ENCODE peak calls at places on chromosome 16, in ten cellular contexts. One of them, this sample, is unnamed. For H3K9me3, the result is how much of the 10 kb centered on the place peaks cover.

GRCh38 chr16:12535535-12536411 is 267.9 kb downstream of the CPPED1 start:
- DNase-seq in cardiac muscle cell: peak
- DNase-seq in spleen: no peak
- DNase-seq in thoracic aorta: no peak
- DNase-seq in ascending aorta: no peak
- DNase-seq in IMR-90: no peak
- DNase-seq in testis: no peak
- DNase-seq in ovary: no peak
- DNase-seq in T-helper 17 cell: no peak
- DNase-seq in AG04450: no peak
- DNase-seq in this sample: no peak

GRCh38 chr16:77618011-77618410 is 104.3 kb upstream of the NUDT7 start:
- DNase-seq in ovary: no peak
- DNase-seq in AG04450: no peak
- DNase-seq in IMR-90: no peak
- DNase-seq in thoracic aorta: no peak
- DNase-seq in cardiac muscle cell: peak
- DNase-seq in testis: no peak
- DNase-seq in T-helper 17 cell: no peak
- DNase-seq in ascending aorta: no peak
- DNase-seq in spleen: no peak
- DNase-seq in this sample: no peak

GRCh38 chr16:10607157-10607556 is 26.8 kb upstream of the EMP2 start:
- DNase-seq in ovary: no peak
- DNase-seq in thoracic aorta: no peak
- DNase-seq in cardiac muscle cell: no peak
- DNase-seq in ascending aorta: no peak
- DNase-seq in T-helper 17 cell: no peak
- DNase-seq in IMR-90: no peak
- DNase-seq in AG04450: no peak
- DNase-seq in testis: no peak
- DNase-seq in spleen: no peak
- DNase-seq in this sample: no peak

GRCh38 chr16:56245197-56245596 is 53.9 kb downstream of the GNAO1 start:
- DNase-seq in AG04450: no peak
- DNase-seq in cardiac muscle cell: no peak
- DNase-seq in spleen: no peak
- DNase-seq in testis: no peak
- DNase-seq in thoracic aorta: no peak
- DNase-seq in ascending aorta: no peak
- DNase-seq in T-helper 17 cell: no peak
- DNase-seq in IMR-90: peak
- DNase-seq in ovary: no peak
- DNase-seq in this sample: peak

GRCh38 chr16:29883987-29884386 is 15.4 kb downstream of the SEZ6L2 start:
- DNase-seq in cardiac muscle cell: no peak
- DNase-seq in IMR-90: no peak
- DNase-seq in thoracic aorta: no peak
- DNase-seq in T-helper 17 cell: no peak
- DNase-seq in testis: peak
- DNase-seq in ovary: no peak
- DNase-seq in ascending aorta: no peak
- DNase-seq in AG04450: no peak
- DNase-seq in spleen: no peak
- DNase-seq in this sample: no peak

GRCh38 chr16:290015-290680 is 7.2 kb downstream of the PDIA2 start:
- DNase-seq in IMR-90: no peak
- DNase-seq in ascending aorta: no peak
- DNase-seq in testis: no peak
- DNase-seq in ovary: no peak
- DNase-seq in spleen: no peak
- DNase-seq in AG04450: no peak
- DNase-seq in T-helper 17 cell: no peak
- DNase-seq in cardiac muscle cell: no peak
- DNase-seq in thoracic aorta: no peak
- DNase-seq in this sample: no peak

GRCh38 chr16:50266337-50267091 is at the start of gene ADCY7:
- DNase-seq in AG04450: peak
- DNase-seq in ovary: peak
- DNase-seq in ascending aorta: peak
- DNase-seq in spleen: peak
- DNase-seq in thoracic aorta: no peak
- DNase-seq in IMR-90: peak
- DNase-seq in cardiac muscle cell: peak
- DNase-seq in testis: peak
- DNase-seq in T-helper 17 cell: peak
- DNase-seq in this sample: peak

GRCh38 chr16:2748757-2749455 is 3.5 kb upstream of the SRRM2 start:
- DNase-seq in IMR-90: no peak
- DNase-seq in spleen: peak
- DNase-seq in ascending aorta: no peak
- DNase-seq in testis: no peak
- DNase-seq in cardiac muscle cell: no peak
- DNase-seq in ovary: no peak
- DNase-seq in T-helper 17 cell: no peak
- DNase-seq in AG04450: no peak
- DNase-seq in thoracic aorta: no peak
- DNase-seq in this sample: no peak

GRCh38 chr16:35559911-35560636 is 2100.7 kb downstream of the TP53TG3F start:
- DNase-seq in ovary: no peak
- DNase-seq in testis: no peak
- DNase-seq in cardiac muscle cell: no peak
- DNase-seq in T-helper 17 cell: no peak
- DNase-seq in ascending aorta: no peak
- DNase-seq in AG04450: no peak
- DNase-seq in spleen: no peak
- DNase-seq in thoracic aorta: no peak
- DNase-seq in IMR-90: no peak
- DNase-seq in this sample: no peak

GRCh38 chr16:35561346-35561745 is 2101.9 kb downstream of the TP53TG3F start:
- DNase-seq in thoracic aorta: no peak
- DNase-seq in IMR-90: no peak
- DNase-seq in ovary: no peak
- DNase-seq in ascending aorta: no peak
- DNase-seq in AG04450: no peak
- DNase-seq in cardiac muscle cell: no peak
- DNase-seq in testis: no peak
- DNase-seq in T-helper 17 cell: no peak
- DNase-seq in spleen: no peak
- DNase-seq in this sample: no peak

GRCh38 chr16:35560637-35560984 is 2101.2 kb downstream of the TP53TG3F start:
- DNase-seq in T-helper 17 cell: no peak
- DNase-seq in thoracic aorta: no peak
- DNase-seq in IMR-90: no peak
- DNase-seq in testis: no peak
- DNase-seq in spleen: no peak
- DNase-seq in cardiac muscle cell: no peak
- DNase-seq in AG04450: no peak
- DNase-seq in ascending aorta: no peak
- DNase-seq in ovary: no peak
- DNase-seq in this sample: no peak

GRCh38 chr16:35562471-35562870 is 2103.1 kb downstream of the TP53TG3F start:
- DNase-seq in spleen: no peak
- DNase-seq in ascending aorta: no peak
- DNase-seq in IMR-90: no peak
- DNase-seq in testis: no peak
- DNase-seq in AG04450: no peak
- DNase-seq in T-helper 17 cell: no peak
- DNase-seq in cardiac muscle cell: no peak
- DNase-seq in thoracic aorta: no peak
- DNase-seq in ovary: no peak
- DNase-seq in this sample: no peak

DNA sequence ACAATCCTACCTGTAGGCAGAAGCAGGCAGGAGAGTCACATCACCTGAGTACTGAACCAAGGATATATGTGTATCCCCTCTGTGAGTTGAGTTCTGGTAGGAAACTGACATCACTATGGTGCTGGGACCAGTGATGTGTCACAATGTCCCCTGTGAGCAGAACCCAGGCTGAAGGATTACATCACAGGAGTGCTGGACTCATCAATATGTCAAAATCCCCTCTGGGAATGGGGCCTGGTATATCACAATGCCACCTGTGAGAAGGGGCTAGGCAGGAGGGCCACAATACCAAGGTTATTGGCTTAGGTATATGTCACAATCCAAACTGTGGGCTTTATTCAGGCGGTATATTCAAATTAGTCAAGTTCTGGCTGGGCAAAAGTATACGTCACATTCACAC is 2098.3 kb downstream of the TP53TG3F start:
- DNase-seq in ovary: no peak
- DNase-seq in ascending aorta: no peak
- DNase-seq in AG04450: no peak
- DNase-seq in testis: no peak
- DNase-seq in cardiac muscle cell: no peak
- DNase-seq in T-helper 17 cell: no peak
- DNase-seq in IMR-90: no peak
- DNase-seq in thoracic aorta: no peak
- DNase-seq in spleen: no peak
- DNase-seq in this sample: no peak
- H3K9me3 ChIP-seq in ovary: under half
- H3K9me3 ChIP-seq in ascending aorta: under half
- H3K9me3 ChIP-seq in AG04450: under half
- H3K9me3 ChIP-seq in testis: under half
- H3K9me3 ChIP-seq in cardiac muscle cell: under half
- H3K9me3 ChIP-seq in T-helper 17 cell: under half
- H3K9me3 ChIP-seq in IMR-90: under half
- H3K9me3 ChIP-seq in thoracic aorta: under half
- H3K9me3 ChIP-seq in spleen: under half
- H3K9me3 ChIP-seq in this sample: under half

GRCh38 chr16:35171106-35171505 is 1711.7 kb downstream of the TP53TG3F start:
- DNase-seq in testis: no peak
- DNase-seq in AG04450: no peak
- DNase-seq in spleen: peak
- DNase-seq in ovary: no peak
- DNase-seq in thoracic aorta: no peak
- DNase-seq in ascending aorta: no peak
- DNase-seq in cardiac muscle cell: no peak
- DNase-seq in T-helper 17 cell: no peak
- DNase-seq in IMR-90: no peak
- DNase-seq in this sample: no peak

GRCh38 chr16:35174006-35174405 is 1714.6 kb downstream of the TP53TG3F start:
- DNase-seq in T-helper 17 cell: no peak
- DNase-seq in spleen: peak
- DNase-seq in ascending aorta: no peak
- DNase-seq in thoracic aorta: no peak
- DNase-seq in IMR-90: no peak
- DNase-seq in AG04450: no peak
- DNase-seq in ovary: no peak
- DNase-seq in testis: no peak
- DNase-seq in cardiac muscle cell: no peak
- DNase-seq in this sample: no peak

GRCh38 chr16:35176449-35176848 is 1717.0 kb downstream of the TP53TG3F start:
- DNase-seq in thoracic aorta: no peak
- DNase-seq in spleen: peak
- DNase-seq in ascending aorta: no peak
- DNase-seq in T-helper 17 cell: no peak
- DNase-seq in testis: no peak
- DNase-seq in AG04450: no peak
- DNase-seq in ovary: no peak
- DNase-seq in IMR-90: no peak
- DNase-seq in cardiac muscle cell: no peak
- DNase-seq in this sample: no peak

GRCh38 chr16:35170610-35171009 is 1711.2 kb downstream of the TP53TG3F start:
- DNase-seq in IMR-90: no peak
- DNase-seq in thoracic aorta: no peak
- DNase-seq in AG04450: no peak
- DNase-seq in ovary: no peak
- DNase-seq in cardiac muscle cell: no peak
- DNase-seq in ascending aorta: no peak
- DNase-seq in testis: no peak
- DNase-seq in spleen: no peak
- DNase-seq in T-helper 17 cell: no peak
- DNase-seq in this sample: no peak

GRCh38 chr16:35173295-35173694 is 1713.9 kb downstream of the TP53TG3F start:
- DNase-seq in IMR-90: no peak
- DNase-seq in ascending aorta: no peak
- DNase-seq in thoracic aorta: no peak
- DNase-seq in spleen: peak
- DNase-seq in T-helper 17 cell: no peak
- DNase-seq in testis: no peak
- DNase-seq in ovary: no peak
- DNase-seq in cardiac muscle cell: no peak
- DNase-seq in AG04450: no peak
- DNase-seq in this sample: no peak
- H3K9me3 ChIP-seq in IMR-90: under half
- H3K9me3 ChIP-seq in ascending aorta: under half
- H3K9me3 ChIP-seq in thoracic aorta: under half
- H3K9me3 ChIP-seq in spleen: half or more
- H3K9me3 ChIP-seq in T-helper 17 cell: under half
- H3K9me3 ChIP-seq in testis: under half
- H3K9me3 ChIP-seq in ovary: under half
- H3K9me3 ChIP-seq in cardiac muscle cell: under half
- H3K9me3 ChIP-seq in AG04450: under half
- H3K9me3 ChIP-seq in this sample: under half

GRCh38 chr16:60582528-60582927 is 1453.7 kb downstream of the CDH8 start:
- DNase-seq in AG04450: no peak
- DNase-seq in ascending aorta: no peak
- DNase-seq in ovary: no peak
- DNase-seq in spleen: no peak
- DNase-seq in testis: no peak
- DNase-seq in cardiac muscle cell: no peak
- DNase-seq in thoracic aorta: no peak
- DNase-seq in T-helper 17 cell: no peak
- DNase-seq in IMR-90: no peak
- DNase-seq in this sample: no peak
- H3K9me3 ChIP-seq in AG04450: under half
- H3K9me3 ChIP-seq in ascending aorta: under half
- H3K9me3 ChIP-seq in ovary: under half
- H3K9me3 ChIP-seq in spleen: under half
- H3K9me3 ChIP-seq in testis: under half
- H3K9me3 ChIP-seq in cardiac muscle cell: under half
- H3K9me3 ChIP-seq in thoracic aorta: under half
- H3K9me3 ChIP-seq in T-helper 17 cell: under half
- H3K9me3 ChIP-seq in IMR-90: under half
- H3K9me3 ChIP-seq in this sample: under half

GRCh38 chr16:31888735-31889134 is 15.1 kb downstream of the ZNF267 start:
- DNase-seq in testis: no peak
- DNase-seq in ovary: no peak
- DNase-seq in T-helper 17 cell: no peak
- DNase-seq in IMR-90: no peak
- DNase-seq in ascending aorta: no peak
- DNase-seq in AG04450: no peak
- DNase-seq in cardiac muscle cell: no peak
- DNase-seq in thoracic aorta: no peak
- DNase-seq in spleen: no peak
- DNase-seq in this sample: no peak

GRCh38 chr16:31897283-31897682 is 23.7 kb downstream of the ZNF267 start:
- DNase-seq in IMR-90: no peak
- DNase-seq in ovary: no peak
- DNase-seq in thoracic aorta: no peak
- DNase-seq in AG04450: no peak
- DNase-seq in cardiac muscle cell: no peak
- DNase-seq in T-helper 17 cell: no peak
- DNase-seq in spleen: no peak
- DNase-seq in testis: no peak
- DNase-seq in ascending aorta: no peak
- DNase-seq in this sample: no peak

GRCh38 chr16:31899505-31899904 is 25.9 kb downstream of the ZNF267 start:
- DNase-seq in IMR-90: no peak
- DNase-seq in testis: no peak
- DNase-seq in spleen: no peak
- DNase-seq in ascending aorta: no peak
- DNase-seq in AG04450: no peak
- DNase-seq in T-helper 17 cell: no peak
- DNase-seq in thoracic aorta: no peak
- DNase-seq in ovary: no peak
- DNase-seq in cardiac muscle cell: no peak
- DNase-seq in this sample: no peak

GRCh38 chr16:31893824-31894223 is 20.2 kb downstream of the ZNF267 start:
- DNase-seq in ascending aorta: no peak
- DNase-seq in ovary: no peak
- DNase-seq in cardiac muscle cell: no peak
- DNase-seq in testis: no peak
- DNase-seq in T-helper 17 cell: no peak
- DNase-seq in AG04450: no peak
- DNase-seq in thoracic aorta: no peak
- DNase-seq in IMR-90: no peak
- DNase-seq in spleen: no peak
- DNase-seq in this sample: no peak
- H3K9me3 ChIP-seq in ascending aorta: under half
- H3K9me3 ChIP-seq in ovary: under half
- H3K9me3 ChIP-seq in cardiac muscle cell: under half
- H3K9me3 ChIP-seq in testis: under half
- H3K9me3 ChIP-seq in T-helper 17 cell: under half
- H3K9me3 ChIP-seq in AG04450: under half
- H3K9me3 ChIP-seq in thoracic aorta: under half
- H3K9me3 ChIP-seq in IMR-90: under half
- H3K9me3 ChIP-seq in spleen: half or more
- H3K9me3 ChIP-seq in this sample: under half